ENCODE peak calls at places on chromosomes 7 and 10, in seven cellular contexts. P, S, X, Y, O, Q and J are unnamed samples.

GRCh38 chr7:106279425-106280182 is 5.2 kb downstream of the NAMPT start:
- DNase-seq in O (no peak), S (no peak), Y (peak), P (no peak), X (no peak), Q (no peak), J (no peak)

GRCh38 chr7:131250331-131250730 is 77.3 kb upstream of the MKLN1 start:
- DNase-seq in Y (no peak), P (no peak), X (no peak), S (no peak), Q (no peak), O (no peak), J (no peak)

GRCh38 chr7:140004672-140005071 is 58.1 kb downstream of the PARP12 start:
- DNase-seq in X (no peak), O (no peak), Y (no peak), Q (no peak), S (no peak), P (no peak), J (no peak)

GRCh38 chr10:126060232-126060935 is 164.0 kb downstream of the FANK1 start:
- DNase-seq in O (no peak), Q (peak), S (no peak), P (no peak), X (peak), Y (no peak), J (peak)

GRCh38 chr7:106010331-106010730 is 47.3 kb downstream of the CDHR3 start:
- DNase-seq in Q (no peak), P (no peak), O (no peak), X (no peak), S (no peak), Y (no peak), J (no peak)

GRCh38 chr7:20152057-20152456 is 65.1 kb downstream of the MACC1 start:
- DNase-seq in Y (no peak), S (no peak), Q (no peak), O (no peak), X (no peak), P (no peak), J (no peak)

GRCh38 chr7:150341263-150342118 is at the start of gene RARRES2:
- DNase-seq in O (peak), S (peak), X (no peak), P (no peak), Q (no peak), Y (no peak), J (no peak)

GRCh38 chr7:23470290-23471089 is at the start of gene IGF2BP3:
- DNase-seq in P (no peak), Y (peak), X (no peak), S (no peak), O (no peak), Q (peak), J (peak)

GRCh38 chr7:2698581-2699288 is 10.7 kb downstream of the AMZ1 start:
- DNase-seq in P (no peak), Q (no peak), S (no peak), Y (no peak), O (no peak), X (no peak), J (no peak)